ENCODE peak calls at places on chromosomes 5 and 9, in six cellular contexts. S is left ventricle myocardium inferior; O is activated effector memory CD4-positive, alpha-beta T cell treated with Interleukin-2 at 50 U/mL for 16 hours; G is GDM1; U is mammary epithelial cell; E is HTR-8/SVneo. Q is an unnamed sample.

GRCh38 chr9:19028835-19029451 is 4.1 kb downstream of the SAXO1 start:
- DNase-seq in S (no peak), G (peak), U (peak), E (peak), O (no peak), Q (peak)

GRCh38 chr5:145483211-145483610 is 351.9 kb downstream of the PRELID2 start:
- DNase-seq in G (no peak), E (peak), O (no peak), U (peak), S (no peak), Q (no peak)

GRCh38 chr9:112477330-112477729 is 9.3 kb upstream of the KIAA1958 start:
- DNase-seq in E (no peak), O (no peak), S (no peak), U (no peak), G (no peak), Q (no peak)

GRCh38 chr9:126860757-126861466 is 473 bp downstream of the ZBTB34 start:
- DNase-seq in G (no peak), O (no peak), U (peak), E (peak), S (no peak), Q (no peak)

GRCh38 chr5:2780421-2781171 is 29.1 kb upstream of the IRX2 start:
- DNase-seq in G (no peak), S (no peak), O (no peak), E (no peak), U (peak), Q (no peak)

GRCh38 chr5:37448941-37449340 is 69.8 kb downstream of the WDR70 start:
- DNase-seq in U (no peak), S (no peak), G (no peak), O (no peak), E (no peak), Q (peak)

GRCh38 chr9:34796924-34797323 is 87.0 kb upstream of the CCL21 start:
- DNase-seq in G (no peak), U (no peak), O (no peak), E (no peak), S (no peak), Q (no peak)

GRCh38 chr9:115208503-115208902 is 90.5 kb upstream of the TNC start:
- DNase-seq in U (peak), E (no peak), S (no peak), G (no peak), O (no peak), Q (peak)

GRCh38 chr9:31597977-31598376 is 786.5 kb upstream of the ACO1 start:
- DNase-seq in S (no peak), G (no peak), O (no peak), U (peak), E (peak), Q (peak)

GRCh38 chr5:124906339-124907097 is 160.1 kb upstream of the ZNF608 start:
- DNase-seq in G (no peak), O (no peak), U (peak), E (no peak), S (peak), Q (peak)

GRCh38 chr5:151134228-151134627 is 23.4 kb downstream of the ANXA6 start:
- DNase-seq in G (no peak), E (no peak), S (no peak), O (no peak), U (peak), Q (no peak)

GRCh38 chr9:69370430-69370829 is 45.4 kb downstream of the ENTREP1 start:
- DNase-seq in O (no peak), S (no peak), U (peak), G (no peak), E (no peak), Q (no peak)

GRCh38 chr9:107809859-107810492 is 320.4 kb upstream of the KLF4 start:
- DNase-seq in U (peak), S (no peak), O (no peak), G (no peak), E (no peak), Q (peak)

Q was measured in H4.